ENCODE peak calls at places on chromosomes 1 and 21, in four cellular contexts. P, V, M and R are unnamed samples.

GRCh38 chr21:45329261-45330074 is 41.8 kb upstream of the POFUT2 start:
- DNase-seq in V (no peak), M (no peak), P (no peak), R (no peak)

GRCh38 chr1:226489718-226490440 is 58.7 kb upstream of the STUM start:
- DNase-seq in V (no peak), M (no peak), P (no peak), R (no peak)

GRCh38 chr1:56502700-56503245 is 76.6 kb downstream of the PLPP3 start:
- DNase-seq in M (peak; percentile 68), P (peak; percentile 80), V (no peak), R (no peak)

GRCh38 chr1:109508873-109509175 is 703 bp downstream of the AMIGO1 start:
- DNase-seq in V (no peak), P (no peak), M (no peak), R (no peak)

GRCh38 chr1:178912597-178912996 is 41.7 kb upstream of the ANGPTL1 start:
- DNase-seq in V (no peak), M (no peak), P (peak; percentile 5), R (no peak)

GRCh38 chr1:76425843-76426145 is 351.2 kb downstream of the ST6GALNAC3 start:
- DNase-seq in M (peak; percentile 86), P (peak; percentile 77), V (no peak), R (no peak)

GRCh38 chr1:150021191-150021688 is 10.7 kb upstream of the OTUD7B start:
- DNase-seq in P (no peak), M (no peak), V (no peak), R (no peak)

GRCh38 chr1:160346953-160347352 is 3.8 kb downstream of the NCSTN start:
- DNase-seq in M (no peak), P (no peak), V (no peak), R (no peak)

GRCh38 chr1:55050283-55050682 is 10.9 kb downstream of the PCSK9 start:
- DNase-seq in V (no peak), P (peak; percentile 66), M (peak; percentile 59), R (no peak)

GRCh38 chr1:161305872-161306519 is 3.8 kb downstream of the MPZ start:
- DNase-seq in V (peak; percentile 80), P (peak; percentile 52), M (peak; percentile 77), R (peak; percentile 32)

GRCh38 chr1:179228783-179229213 is 679 bp downstream of the ABL2 start:
- DNase-seq in P (peak; percentile 31), V (no peak), M (no peak), R (peak; percentile 31)

GRCh38 chr1:118100686-118101300 is 84.2 kb downstream of the SPAG17 start:
- DNase-seq in P (peak; percentile 40), M (no peak), V (no peak), R (no peak)

GRCh38 chr1:178344513-178345077 is 152.2 kb downstream of the CLEC20A start:
- DNase-seq in M (peak; percentile 97), P (peak; percentile 92), V (no peak), R (peak; percentile 9)

GRCh38 chr1:24191860-24192259 is 4.8 kb upstream of the IFNLR1 start:
- DNase-seq in V (no peak), M (peak; percentile 43), P (peak; percentile 75), R (no peak)

GRCh38 chr21:34925597-34925996 is 123.5 kb downstream of the RUNX1 start:
- DNase-seq in M (no peak), V (no peak), P (no peak), R (no peak)

GRCh38 chr1:236608930-236609726 is 4.8 kb upstream of the HEATR1 start:
- DNase-seq in P (peak; percentile 64), M (peak; percentile 81), V (no peak), R (peak; percentile 57)

GRCh38 chr1:247332215-247332900 is 691 bp upstream of the ZNF496 start:
- DNase-seq in M (peak; percentile 36), P (peak; percentile 44), V (peak; percentile 32), R (peak; percentile 41)

GRCh38 chr21:42120056-42120903 is 49.2 kb downstream of the UMODL1 start:
- DNase-seq in M (no peak), P (no peak), V (no peak), R (no peak)

GRCh38 chr1:174956086-174956485 is 43.7 kb upstream of the CACYBP start:
- DNase-seq in V (no peak), P (no peak), M (no peak), R (no peak)

GRCh38 chr1:205450448-205450847 is 5.4 kb downstream of the BLACAT1 start:
- DNase-seq in P (no peak), M (no peak), V (no peak), R (no peak)

GRCh38 chr1:110136911-110137310 is 13.4 kb upstream of the SLC6A17 start:
- DNase-seq in P (no peak), M (no peak), V (no peak), R (peak; percentile 56)

GRCh38 chr1:242788771-242789170 is 264.3 kb upstream of the PLD5 start:
- DNase-seq in M (no peak), P (no peak), V (no peak), R (no peak)

GRCh38 chr1:193434319-193434718 is 247.9 kb upstream of the B3GALT2 start:
- DNase-seq in M (peak; percentile 80), V (no peak), P (no peak), R (no peak)

GRCh38 chr1:8330271-8331125 is 12.6 kb downstream of the SLC45A1 start:
- DNase-seq in M (no peak), V (no peak), P (no peak), R (no peak)

GRCh38 chr1:67689267-67690017 is 4.4 kb downstream of the GADD45A start:
- DNase-seq in M (peak; percentile 46), V (no peak), P (no peak), R (no peak)

GRCh38 chr21:31873696-31874599 is 1.1 kb downstream of the HUNK start:
- DNase-seq in M (no peak), P (no peak), V (no peak), R (peak; percentile 84)

GRCh38 chr1:231153726-231154125 is 8.1 kb upstream of the TRIM67 start:
- DNase-seq in V (no peak), M (no peak), P (no peak), R (no peak)

GRCh38 chr1:6322161-6322560 is 61.3 kb upstream of the GPR153 start:
- DNase-seq in V (no peak), M (no peak), P (no peak), R (no peak)

GRCh38 chr1:179591592-179592580 is at the start of gene TDRD5:
- DNase-seq in M (no peak), P (no peak), V (no peak), R (no peak)

GRCh38 chr1:216221260-216221700 is 202.0 kb downstream of the USH2A start:
- DNase-seq in V (no peak), P (peak; percentile 74), M (peak; percentile 78), R (peak; percentile 51)

GRCh38 chr1:65904681-65905083 is 112.0 kb downstream of the PDE4B start:
- DNase-seq in V (no peak), P (no peak), M (peak; percentile 10), R (no peak)

GRCh38 chr1:203911806-203912205 is 50.4 kb downstream of the SNRPE start:
- DNase-seq in V (no peak), M (peak; percentile 20), P (no peak), R (no peak)

DNA sequence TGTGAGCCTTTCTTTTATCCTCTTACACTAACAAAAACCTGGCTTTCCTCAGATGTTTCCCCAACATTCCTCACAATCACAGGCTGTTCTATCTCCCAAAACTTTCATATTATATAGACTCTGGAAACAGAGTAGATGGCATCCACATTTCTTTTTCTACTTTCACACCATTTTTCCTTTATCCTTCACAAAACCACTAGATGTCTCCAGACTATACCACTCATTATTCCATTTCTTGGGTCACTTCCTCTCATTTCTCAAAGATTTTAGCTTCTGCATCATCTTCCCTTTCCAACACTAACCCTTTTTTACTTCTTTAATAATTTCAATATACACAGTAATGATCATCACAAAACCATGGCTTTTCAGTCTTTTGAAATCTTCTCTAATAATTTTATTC is 286.0 kb upstream of the DEPDC1 start:
- DNase-seq in P (no peak), M (no peak), V (no peak), R (no peak)
- TF ChIP-seq CTCF in P (no peak), M (no peak), V (no peak), R (peak; percentile 24)

DNA sequence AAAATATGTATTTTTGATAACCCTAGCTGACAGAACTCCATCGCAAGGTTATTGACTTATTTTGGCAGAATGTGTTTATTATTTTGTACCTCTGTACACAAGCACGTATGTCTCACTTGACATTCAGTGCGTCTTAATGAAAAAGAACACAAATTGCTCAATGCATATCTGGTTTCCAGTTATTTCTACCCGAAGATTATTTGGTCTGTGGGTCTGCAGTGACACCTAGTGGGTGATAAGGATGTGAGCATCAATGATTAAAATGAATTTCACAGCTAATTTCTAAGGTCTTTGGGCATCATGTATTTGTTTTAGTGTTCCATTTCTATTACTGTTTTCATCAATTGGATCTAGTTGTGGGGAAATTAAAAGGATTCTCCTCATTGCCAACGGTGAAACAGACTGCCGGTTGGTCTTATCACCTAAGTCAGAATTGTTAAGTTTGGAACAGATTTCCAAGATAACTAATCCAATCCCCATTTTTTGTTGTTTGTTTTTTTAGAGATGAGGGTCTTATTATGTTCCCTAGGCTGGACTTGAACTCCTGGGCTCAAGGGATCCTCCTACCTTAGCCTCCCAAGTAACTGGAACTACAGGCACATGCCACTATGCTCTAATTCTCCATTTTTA is 13.9 kb downstream of the DDX20 start:
- DNase-seq in M (peak; percentile 86), V (peak; percentile 31), P (peak; percentile 82), R (no peak)
- TF ChIP-seq CTCF in M (peak; percentile 83), V (peak; percentile 82), P (peak; percentile 85), R (peak; percentile 86)

GRCh38 chr1:102776074-102776473 is 332.2 kb downstream of the COL11A1 start:
- DNase-seq in V (no peak), P (no peak), M (no peak), R (no peak)

DNA sequence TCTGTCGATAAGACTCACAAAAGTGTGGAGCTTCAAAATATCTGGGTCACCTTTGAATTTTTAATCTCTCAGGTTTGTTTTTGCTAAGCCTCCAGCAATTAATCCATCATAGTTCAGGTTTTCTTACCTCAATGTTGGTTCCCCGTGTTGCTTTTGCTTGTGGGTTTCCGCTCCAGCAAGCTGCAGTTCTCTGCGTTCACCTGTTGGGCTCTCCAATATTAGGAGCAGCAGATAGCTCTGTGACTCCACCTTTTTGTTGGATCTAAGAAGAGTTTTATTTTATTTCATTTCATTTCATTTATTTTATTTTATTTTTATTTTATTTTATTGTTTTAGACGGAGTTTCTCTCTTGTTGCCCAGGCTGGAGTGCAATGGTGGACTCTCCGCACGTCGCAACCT is 335.5 kb downstream of the COL11A1 start:
- DNase-seq in V (no peak), M (no peak), P (no peak), R (no peak)
- TF ChIP-seq CTCF in V (no peak), M (no peak), P (no peak), R (peak; percentile 15)

GRCh38 chr1:20233866-20234265 is 47.5 kb upstream of the PLA2G2C start:
- DNase-seq in P (peak; percentile 7), M (no peak), V (no peak), R (peak; percentile 9)

GRCh38 chr1:20237646-20238045 is 51.3 kb upstream of the PLA2G2C start:
- DNase-seq in M (no peak), V (no peak), P (no peak), R (peak; percentile 6)

GRCh38 chr1:20234761-20235540 is 48.6 kb upstream of the PLA2G2C start:
- DNase-seq in M (no peak), P (no peak), V (no peak), R (no peak)

GRCh38 chr1:20229191-20229590 is 42.9 kb upstream of the PLA2G2C start:
- DNase-seq in V (no peak), P (no peak), M (no peak), R (no peak)

DNA sequence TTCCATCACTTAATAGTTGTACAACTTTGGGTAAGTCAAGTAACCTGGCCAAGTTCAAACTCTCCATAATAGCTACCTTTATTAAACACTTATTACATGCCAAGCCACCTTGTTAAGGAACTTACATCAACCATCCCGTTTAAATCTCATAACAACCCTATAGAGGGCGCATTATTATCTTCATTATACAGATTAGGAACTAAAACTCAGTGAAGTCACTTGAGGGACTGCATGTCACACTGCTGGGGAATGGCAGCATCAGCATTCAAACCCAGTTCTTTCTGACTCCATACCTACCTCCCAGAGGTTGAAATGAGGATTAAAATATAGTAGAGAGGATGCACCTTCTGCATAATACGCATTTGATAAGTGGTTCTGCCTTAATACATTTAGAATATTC is 47.1 kb upstream of the PLA2G2C start:
- DNase-seq in M (peak; percentile 39), P (peak; percentile 52), V (no peak), R (no peak)
- TF ChIP-seq CTCF in M (peak; percentile 49), P (peak; percentile 54), V (peak; percentile 44), R (peak; percentile 46)